ENCODE peak calls at places on chromosomes 12 and 14, in seven cellular contexts. T is globus pallidus, D is AG04450, Y is astrocyte of the spinal cord, L is NAMALWA, Z is right atrium auricular region, H is foreskin keratinocyte. G is an unnamed sample.

GRCh38 chr12:67279637-67280036 is 10.5 kb downstream of the CAND1 start:
- DNase-seq in L (no peak), Y (no peak), H (no peak), D (no peak), T (no peak), Z (no peak), G (no peak)

GRCh38 chr12:5456906-5457305 is 25.0 kb downstream of the NTF3 start:
- DNase-seq in H (peak), L (peak), Y (peak), T (no peak), D (peak), Z (no peak), G (no peak)

GRCh38 chr14:97369901-97370300 is 572.7 kb downstream of the VRK1 start:
- DNase-seq in Z (no peak), Y (no peak), H (no peak), T (no peak), L (no peak), D (no peak), G (no peak)

GRCh38 chr12:64232201-64232600 is 10.1 kb upstream of the KICS2 start:
- DNase-seq in Z (no peak), H (no peak), L (no peak), D (no peak), Y (no peak), T (no peak), G (no peak)

GRCh38 chr14:70027785-70028428 is 148.7 kb downstream of the SMOC1 start:
- DNase-seq in L (peak), D (no peak), T (peak), Y (peak), H (no peak), Z (peak), G (peak)

GRCh38 chr14:68137704-68138619 is 318.4 kb downstream of the RAD51B start:
- DNase-seq in Y (peak), H (peak), L (no peak), D (peak), Z (peak), T (peak), G (no peak)

GRCh38 chr12:31346211-31346610 is 20.3 kb upstream of the SINHCAF start:
- DNase-seq in Z (no peak), H (no peak), D (no peak), Y (no peak), T (no peak), L (no peak), G (no peak)

GRCh38 chr12:26158078-26158764 is 33.4 kb upstream of the BHLHE41 start:
- DNase-seq in T (no peak), Y (no peak), D (no peak), L (peak), H (peak), Z (no peak), G (no peak)

GRCh38 chr14:92670177-92670576 is 78.2 kb downstream of the LGMN start:
- DNase-seq in L (peak), T (no peak), H (no peak), Z (no peak), D (peak), Y (peak), G (no peak)

GRCh38 chr12:28975564-28976340 is 173.3 kb upstream of the FAR2 start:
- DNase-seq in H (no peak), L (no peak), Y (peak), D (no peak), Z (no peak), T (no peak), G (no peak)

GRCh38 chr12:28698541-28698940 is 450.5 kb upstream of the FAR2 start:
- DNase-seq in H (no peak), Y (no peak), L (no peak), D (no peak), T (no peak), Z (no peak), G (no peak)

GRCh38 chr12:56634242-56634836 is 4.2 kb upstream of the BAZ2A start:
- DNase-seq in H (peak), L (peak), Y (peak), D (no peak), T (peak), Z (no peak), G (peak)

GRCh38 chr14:46322076-46322475 is 329.5 kb downstream of the RPL10L start:
- DNase-seq in Z (no peak), T (no peak), Y (no peak), H (no peak), L (no peak), D (no peak), G (no peak)

GRCh38 chr14:55317503-55317902 is 46.3 kb downstream of the FBXO34 start:
- DNase-seq in L (no peak), D (no peak), Z (no peak), H (no peak), Y (no peak), T (no peak), G (no peak)

GRCh38 chr12:466039-466438 is 6.3 kb downstream of the B4GALNT3 start:
- DNase-seq in Y (no peak), L (no peak), T (no peak), D (no peak), Z (peak), H (no peak), G (peak)

GRCh38 chr12:77953515-77953914 is 122.8 kb downstream of the NAV3 start:
- DNase-seq in Y (no peak), D (no peak), T (no peak), Z (no peak), H (no peak), L (no peak), G (no peak)

GRCh38 chr12:124381454-124382207 is 86.7 kb downstream of the RFLNA start:
- DNase-seq in H (peak), D (no peak), Y (peak), L (no peak), T (peak), Z (peak), G (peak)

GRCh38 chr12:124386059-124386458 is 91.2 kb downstream of the RFLNA start:
- DNase-seq in H (no peak), T (no peak), Z (no peak), Y (peak), L (no peak), D (no peak), G (no peak)

GRCh38 chr12:32302218-32302826 is 97.0 kb upstream of the FGD4 start:
- DNase-seq in H (peak), D (no peak), L (peak), Y (no peak), Z (no peak), T (no peak), G (no peak)

GRCh38 chr12:124737040-124737419 is 126.6 kb downstream of the SCARB1 start:
- DNase-seq in T (no peak), D (no peak), L (no peak), Y (peak), H (no peak), Z (no peak), G (no peak)

GRCh38 chr12:114678718-114679117 is 5.3 kb downstream of the TBX3 start:
- DNase-seq in Z (no peak), Y (no peak), L (no peak), D (no peak), T (no peak), H (no peak), G (no peak)

GRCh38 chr12:46546634-46547273 is 174.2 kb upstream of the SLC38A2 start:
- DNase-seq in Z (no peak), T (no peak), L (no peak), Y (no peak), H (peak), D (no peak), G (no peak)

GRCh38 chr14:34223302-34224150 is 238.5 kb downstream of the SPTSSA start:
- DNase-seq in L (no peak), H (no peak), T (no peak), Y (no peak), Z (no peak), D (no peak), G (no peak)

GRCh38 chr12:82781288-82782078 is 94.8 kb downstream of the TMTC2 start:
- DNase-seq in L (no peak), Z (no peak), D (no peak), T (peak), H (no peak), Y (no peak), G (no peak)

GRCh38 chr12:2300168-2300567 is 247.4 kb downstream of the CACNA1C start:
- DNase-seq in Z (no peak), D (no peak), H (no peak), T (no peak), Y (no peak), L (no peak), G (no peak)